ENCODE peak calls at places on chromosomes 4 and X, in seven cellular contexts. T, L, J, N, M, B and Y are unnamed samples.

GRCh38 chrX:2635366-2635765 is 55.7 kb upstream of the CD99 start:
- DNase-seq in N (peak; percentile 74), M (no peak), B (no peak), L (no peak), T (no peak), J (no peak), Y (no peak)

GRCh38 chrX:24774650-24775049 is 80.9 kb downstream of the POLA1 start:
- DNase-seq in N (no peak), T (no peak), M (no peak), L (no peak), J (no peak), B (no peak), Y (no peak)

GRCh38 chrX:10158279-10158939 is 1.6 kb downstream of the CLCN4 start:
- DNase-seq in M (peak; percentile 55), J (peak; percentile 19), B (no peak), N (peak; percentile 59), T (no peak), L (no peak), Y (no peak)

GRCh38 chrX:39398973-39399268 is 597.7 kb downstream of the MID1IP1 start:
- DNase-seq in T (no peak), L (no peak), N (no peak), B (no peak), M (no peak), J (peak; percentile 15), Y (no peak)

GRCh38 chrX:2318371-2318770 is 182.4 kb downstream of the DHRSX start:
- DNase-seq in N (no peak), M (no peak), J (no peak), B (no peak), L (no peak), T (no peak), Y (no peak)

GRCh38 chr4:88661724-88662123 is 35.9 kb downstream of the NAP1L5 start:
- DNase-seq in T (peak; percentile 88), N (peak; percentile 83), M (no peak), L (peak; percentile 10), B (peak; percentile 84), J (no peak), Y (peak; percentile 41)

GRCh38 chr4:154044118-154044517 is 255.2 kb upstream of the SFRP2 start:
- DNase-seq in B (no peak), T (no peak), J (no peak), L (no peak), N (peak; percentile 86), M (no peak), Y (no peak)

GRCh38 chrX:16807548-16807947 is 21.3 kb downstream of the TXLNG start:
- DNase-seq in J (no peak), N (peak; percentile 10), L (peak; percentile 12), T (peak; percentile 38), M (peak; percentile 28), B (peak; percentile 11), Y (no peak)

GRCh38 chr4:153234923-153235322 is 30.7 kb downstream of the TRIM2 start:
- DNase-seq in N (peak; percentile 57), L (no peak), J (no peak), B (peak; percentile 82), M (no peak), T (peak; percentile 57), Y (peak; percentile 73)

GRCh38 chrX:12223650-12224049 is 85.4 kb downstream of the FRMPD4 start:
- DNase-seq in B (peak; percentile 52), M (no peak), N (peak; percentile 41), J (no peak), T (peak; percentile 64), L (peak; percentile 23), Y (no peak)

GRCh38 chrX:53714580-53715335 is 28.2 kb upstream of the HUWE1 start:
- DNase-seq in L (no peak), B (peak; percentile 64), T (peak; percentile 57), M (no peak), J (no peak), N (peak; percentile 52), Y (peak; percentile 14)

GRCh38 chrX:103157511-103158316 is 57.2 kb upstream of the BEX4 start:
- DNase-seq in M (peak; percentile 24), N (peak; percentile 66), B (peak; percentile 33), J (no peak), T (peak; percentile 27), L (peak; percentile 23), Y (no peak)

GRCh38 chrX:33339219-33339618 is 127.9 kb upstream of the DMD start:
- DNase-seq in T (peak; percentile 16), B (no peak), M (peak; percentile 8), N (no peak), L (no peak), J (no peak), Y (no peak)

GRCh38 chrX:144681501-144681900 is 565.8 kb upstream of the SPANXN1 start:
- DNase-seq in J (no peak), N (no peak), B (peak; percentile 1), L (no peak), T (no peak), M (no peak), Y (no peak)

GRCh38 chr4:142393127-142393526 is 453.0 kb downstream of the INPP4B start:
- DNase-seq in B (no peak), L (no peak), J (no peak), T (no peak), N (no peak), M (no peak), Y (no peak)

GRCh38 chr4:25564836-25565235 is 90.8 kb upstream of the SLC34A2 start:
- DNase-seq in B (no peak), M (no peak), T (no peak), N (no peak), L (no peak), J (no peak), Y (no peak)

GRCh38 chrX:154914052-154914451 is 27.9 kb downstream of the F8A1 start:
- DNase-seq in M (no peak), N (no peak), B (no peak), T (no peak), J (no peak), L (no peak), Y (no peak)
- TF ChIP-seq CTCF in M (no peak), N (no peak), B (no peak), T (no peak), J (no peak), L (no peak), Y (no peak)

GRCh38 chr4:8081621-8082516 is 76.7 kb downstream of the ABLIM2 start:
- DNase-seq in N (no peak), T (no peak), B (no peak), L (no peak), J (no peak), M (no peak), Y (no peak)
- H3K4me3 ChIP-seq in N (no peak overlapping the region), T (no peak overlapping the region), B (no peak overlapping the region), L (no peak overlapping the region), J (no peak overlapping the region), M (no peak overlapping the region), Y (no peak overlapping the region)

DNA sequence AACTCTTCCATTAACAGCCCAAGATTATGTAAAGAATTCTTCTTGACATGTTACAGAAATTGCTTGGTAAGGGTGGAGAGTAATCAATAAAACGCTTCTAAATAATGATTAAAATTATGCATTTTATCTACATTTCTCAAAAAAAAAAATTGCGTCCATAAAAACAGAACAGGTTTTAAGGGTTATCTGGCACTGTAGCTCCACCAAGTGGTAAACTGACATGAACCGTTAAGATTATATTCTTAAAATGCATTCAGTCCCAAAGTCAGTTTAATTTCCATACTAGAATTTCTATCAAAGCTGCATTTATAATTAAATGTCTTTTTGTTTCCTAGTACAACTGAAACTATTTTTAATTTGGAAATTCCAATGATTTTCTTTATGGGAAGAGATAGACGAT is 214.0 kb upstream of the UGT8 start:
- DNase-seq in T (peak; percentile 77), J (no peak), M (peak; percentile 44), N (peak; percentile 73), B (peak; percentile 45), L (peak; percentile 44), Y (peak; percentile 30)
- TF ChIP-seq CTCF in T (peak; percentile 75), J (peak; percentile 50), M (peak; percentile 71), N (peak; percentile 40), B (peak; percentile 47), L (peak; percentile 61), Y (peak; percentile 34)

GRCh38 chr4:121061861-121062260 is 10.5 kb downstream of the NDNF start:
- DNase-seq in T (no peak), L (no peak), J (no peak), B (no peak), M (no peak), N (peak; percentile 14), Y (no peak)
- H3K4me3 ChIP-seq in T (no peak overlapping the region), L (no peak overlapping the region), J (peak overlapping the region; percentile 8), B (no peak overlapping the region), M (no peak overlapping the region), N (no peak overlapping the region), Y (no peak overlapping the region)

DNA sequence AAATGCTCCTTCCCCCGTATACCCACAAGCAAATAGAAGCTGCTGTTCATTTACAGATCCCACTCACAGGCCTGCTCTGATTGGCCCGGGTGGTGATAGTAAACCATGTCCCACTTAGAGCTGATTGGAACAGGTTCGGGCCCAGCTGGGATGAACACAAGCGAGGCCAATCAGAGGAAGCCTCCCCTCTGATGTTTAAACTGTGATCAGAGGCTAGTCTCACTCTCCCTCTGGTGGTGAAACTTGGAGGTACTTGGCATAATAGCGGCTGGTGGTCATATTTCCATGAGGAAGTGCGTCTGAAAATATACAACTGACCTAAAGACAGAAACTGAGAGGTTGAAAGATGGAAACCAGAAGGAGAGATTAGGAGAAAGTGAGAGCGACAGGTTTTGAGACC is 51.5 kb upstream of the TRPC3 start:
- DNase-seq in T (no peak), L (peak; percentile 65), J (no peak), N (peak; percentile 37), M (peak; percentile 41), B (no peak), Y (no peak)
- TF ChIP-seq CTCF in T (peak; percentile 18), L (peak; percentile 22), J (peak; percentile 28), N (peak; percentile 20), M (peak; percentile 54), B (peak; percentile 17), Y (peak; percentile 48)

DNA sequence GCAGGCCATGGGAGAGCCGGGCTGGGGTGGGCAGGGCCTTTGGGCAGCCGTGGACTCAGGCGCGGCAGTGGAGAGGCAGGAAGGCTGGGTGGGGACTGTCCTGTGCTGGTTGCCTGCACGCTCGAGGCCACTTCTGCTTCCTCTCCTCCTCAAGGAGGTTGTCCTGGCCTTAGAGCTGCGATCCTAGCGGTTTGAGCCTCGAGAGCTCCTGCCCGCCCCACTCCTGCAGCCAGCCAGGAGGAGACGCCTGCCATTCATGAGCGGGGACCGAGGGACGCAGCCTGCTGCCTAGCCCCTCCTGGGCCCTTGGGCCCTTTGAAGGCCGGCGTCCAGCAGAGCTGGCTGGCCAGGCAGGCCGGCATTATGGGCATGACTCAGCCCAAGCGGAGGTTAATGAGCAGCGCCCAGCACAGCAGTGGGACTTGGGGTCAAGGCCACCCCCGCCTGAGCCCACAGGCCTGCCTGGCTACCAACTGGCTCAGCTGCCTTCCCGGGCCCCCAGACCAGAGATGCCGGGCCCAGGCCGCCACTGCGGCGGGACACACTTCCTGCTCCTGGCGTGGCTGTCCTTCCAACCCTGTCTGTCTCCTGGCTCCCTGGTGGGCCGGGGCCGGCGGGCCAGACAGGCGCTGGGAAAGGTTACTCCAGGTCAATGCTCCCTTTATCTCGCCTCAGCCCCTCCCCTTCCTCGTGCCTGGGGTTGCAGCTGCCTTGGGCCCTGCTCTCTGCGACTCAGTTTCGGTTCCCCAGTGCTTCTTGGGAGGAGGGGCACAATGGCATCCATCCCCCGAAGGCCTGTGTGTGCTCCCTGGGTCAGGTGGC is 1.8 kb downstream of the ABCD1 start:
- DNase-seq in N (peak; percentile 73), L (no peak), M (peak; percentile 84), B (peak; percentile 63), T (peak; percentile 52), J (peak; percentile 64), Y (no peak)
- H3K4me3 ChIP-seq in N (peak overlapping the region; percentile 29), L (no peak overlapping the region), M (peak overlapping the region; percentile 3), B (peak overlapping the region; percentile 38), T (peak overlapping the region; percentile 14), J (peak overlapping the region; percentile 81), Y (no peak overlapping the region)

GRCh38 chr4:185840953-185841352 is 29.0 kb upstream of the SORBS2 start:
- DNase-seq in L (no peak), B (no peak), J (no peak), M (no peak), T (no peak), N (no peak), Y (no peak)
- TF ChIP-seq CTCF in L (no peak), B (no peak), J (no peak), M (no peak), T (no peak), N (no peak), Y (no peak)